ENCODE peak calls at places on chromosomes 11 and 22, in eight cellular contexts. X is neuronal stem cell; L is aorta; Z is HEK293T; G is T1000; B is T47D; F is activated CD4-positive, alpha-beta T cell treated with anti-CD3 and anti-CD28 coated beads for 1 hour; Y is endothelial cell. I is an unnamed sample.

GRCh38 chr11:123188508-123189165 is 6.4 kb downstream of the CLMP start:
- DNase-seq in X (no peak), L (no peak), Z (no peak), G (no peak), B (no peak), F (no peak), Y (no peak), I (no peak)

GRCh38 chr11:64238999-64239398 is 1.9 kb upstream of the FKBP2 start:
- DNase-seq in X (no peak), L (no peak), Z (no peak), G (no peak), B (no peak), F (no peak), Y (no peak), I (no peak)

GRCh38 chr11:112634551-112634950 is 326.7 kb upstream of the NCAM1 start:
- DNase-seq in X (no peak), L (no peak), Z (no peak), G (no peak), B (no peak), F (no peak), Y (no peak), I (no peak)

GRCh38 chr22:34283844-34284243 is 363.6 kb upstream of the LARGE1 start:
- DNase-seq in X (no peak), L (no peak), Z (no peak), G (no peak), B (no peak), F (no peak), Y (no peak), I (no peak)

GRCh38 chr11:100177651-100178050 is 509.4 kb upstream of the ARHGAP42 start:
- DNase-seq in X (no peak), L (no peak), Z (no peak), G (no peak), B (no peak), F (no peak), Y (no peak), I (no peak)

GRCh38 chr11:128610765-128611617 is 23.6 kb upstream of the ETS1 start:
- DNase-seq in X (no peak), L (no peak), Z (no peak), G (no peak), B (no peak), F (peak; percentile 49), Y (no peak), I (no peak)

GRCh38 chr11:69497221-69497787 is 15.8 kb downstream of the LINC01488 start:
- DNase-seq in X (peak; percentile 81), L (peak; percentile 93), Z (no peak), G (peak; percentile 88), B (peak; percentile 82), F (no peak), Y (peak; percentile 68), I (peak; percentile 86)

GRCh38 chr11:126829716-126830115 is 170.9 kb downstream of the KIRREL3 start:
- DNase-seq in X (no peak), L (no peak), Z (no peak), G (no peak), B (no peak), F (no peak), Y (no peak), I (no peak)

GRCh38 chr22:45460288-45461109 is 42.2 kb upstream of the FBLN1 start:
- DNase-seq in X (no peak), L (no peak), Z (no peak), G (no peak), B (no peak), F (no peak), Y (no peak), I (no peak)

GRCh38 chr22:24951942-24952836 is at the start of gene KIAA1671:
- DNase-seq in X (peak; percentile 98), L (peak; percentile 94), Z (peak; percentile 99), G (peak; percentile 64), B (peak; percentile 82), F (peak; percentile 83), Y (peak; percentile 96), I (peak; percentile 94)

GRCh38 chr22:20268350-20269012 is 363 bp upstream of the RTN4R start:
- DNase-seq in X (peak; percentile 72), L (peak; percentile 89), Z (peak; percentile 85), G (no peak), B (peak; percentile 16), F (peak; percentile 24), Y (peak; percentile 85), I (peak; percentile 85)

I was measured in upper lobe of right lung.